ENCODE peak calls at places on chromosomes 6 and 20, in four cellular contexts. Q, T, Z and J are unnamed samples.

GRCh38 chr6:36852481-36853147 is 13.4 kb upstream of the CPNE5 start:
- DNase-seq in Z (no peak), Q (peak; percentile 68), T (peak; percentile 45), J (no peak)

GRCh38 chr6:118296129-118296852 is 251.8 kb upstream of the PLN start:
- DNase-seq in Q (no peak), Z (no peak), T (no peak), J (no peak)

GRCh38 chr6:144311361-144311760 is 26.2 kb downstream of the UTRN start:
- DNase-seq in T (no peak), Q (no peak), Z (no peak), J (no peak)

GRCh38 chr20:45896641-45897161 is 5.6 kb downstream of the CTSA start:
- DNase-seq in Z (no peak), Q (no peak), T (no peak), J (no peak)

GRCh38 chr6:141107562-141108160 is 1025.1 kb upstream of the GJE1 start:
- DNase-seq in Q (no peak), T (peak; percentile 42), Z (no peak), J (peak; percentile 43)

GRCh38 chr20:62823688-62824475 is 7.0 kb downstream of the COL9A3 start:
- DNase-seq in Z (peak; percentile 72), Q (no peak), T (no peak), J (no peak)

GRCh38 chr6:124119591-124119990 is 315.9 kb downstream of the NKAIN2 start:
- DNase-seq in T (no peak), Q (no peak), Z (peak; percentile 73), J (no peak)

GRCh38 chr20:45113865-45114264 is 1.1 kb downstream of the WFDC5 start:
- DNase-seq in Z (no peak), Q (no peak), T (no peak), J (no peak)

GRCh38 chr6:47376930-47377329 is 67.2 kb upstream of the TNFRSF21 start:
- DNase-seq in T (no peak), Z (no peak), Q (no peak), J (no peak)

GRCh38 chr6:162871966-162872365 is 144.2 kb downstream of the PACRG start:
- DNase-seq in T (no peak), Z (no peak), Q (no peak), J (no peak)

GRCh38 chr6:126682440-126682839 is 342.5 kb downstream of the CENPW start:
- DNase-seq in Z (no peak), Q (no peak), T (no peak), J (no peak)

GRCh38 chr6:143600821-143601220 is 76.9 kb upstream of the PHACTR2 start:
- DNase-seq in Z (no peak), Q (no peak), T (no peak), J (no peak)

GRCh38 chr20:10430000-10430466 is 4.0 kb downstream of the MKKS start:
- DNase-seq in Z (no peak), Q (no peak), T (peak; percentile 41), J (no peak)

GRCh38 chr6:56483929-56484328 is 158.8 kb downstream of the DST start:
- DNase-seq in T (no peak), Q (no peak), Z (no peak), J (no peak)

GRCh38 chr6:38786486-38786885 is 71.4 kb downstream of the DNAH8 start:
- DNase-seq in Z (no peak), Q (no peak), T (no peak), J (no peak)

GRCh38 chr6:80434951-80435350 is 328.5 kb downstream of the BCKDHB start:
- DNase-seq in Q (no peak), Z (no peak), T (no peak), J (no peak)

GRCh38 chr6:144244688-144245087 is 40.4 kb upstream of the UTRN start:
- DNase-seq in Q (no peak), Z (no peak), T (no peak), J (no peak)

GRCh38 chr6:32972353-32973143 is 4.2 kb downstream of the BRD2 start:
- DNase-seq in Z (peak; percentile 70), T (no peak), Q (peak; percentile 37), J (no peak)

GRCh38 chr20:2118783-2119182 is 17.2 kb downstream of the STK35 start:
- DNase-seq in Z (no peak), Q (no peak), T (peak; percentile 58), J (no peak)

GRCh38 chr6:17169291-17169690 is 67.4 kb downstream of the STMND1 start:
- DNase-seq in T (no peak), Z (no peak), Q (no peak), J (no peak)

GRCh38 chr6:137666202-137666774 is 172.1 kb upstream of the OLIG3 start:
- DNase-seq in Z (no peak), Q (no peak), T (no peak), J (no peak)

GRCh38 chr6:166750125-166750793 is 123.2 kb upstream of the RPS6KA2 start:
- DNase-seq in Q (no peak), Z (peak; percentile 34), T (no peak), J (no peak)

GRCh38 chr6:55130806-55131324 is 43.5 kb upstream of the HCRTR2 start:
- DNase-seq in T (no peak), Z (no peak), Q (no peak), J (no peak)

GRCh38 chr6:30880563-30881252 is 3.6 kb upstream of the DDR1 start:
- DNase-seq in T (no peak), Z (peak; percentile 98), Q (no peak), J (no peak)

GRCh38 chr20:47304287-47304686 is 52.2 kb downstream of the ZMYND8 start:
- DNase-seq in Q (peak; percentile 60), Z (no peak), T (no peak), J (no peak)

GRCh38 chr20:49664914-49665313 is 48.8 kb downstream of the B4GALT5 start:
- DNase-seq in Z (no peak), T (no peak), Q (no peak), J (no peak)

GRCh38 chr6:109397020-109397419 is 14.8 kb upstream of the CD164 start:
- DNase-seq in Q (no peak), T (no peak), Z (no peak), J (no peak)

GRCh38 chr6:110859335-110859792 is 15.2 kb upstream of the AMD1 start:
- DNase-seq in T (no peak), Z (no peak), Q (no peak), J (no peak)

GRCh38 chr6:65469650-65470049 is 237.4 kb downstream of the EYS start:
- DNase-seq in T (no peak), Z (no peak), Q (no peak), J (no peak)

GRCh38 chr6:129893513-129894098 is 32.5 kb upstream of the TMEM244 start:
- DNase-seq in Z (no peak), T (no peak), Q (peak; percentile 9), J (no peak)

GRCh38 chr6:159865226-159865920 is 25.4 kb upstream of the MAS1 start:
- DNase-seq in T (no peak), Q (no peak), Z (no peak), J (no peak)

DNA sequence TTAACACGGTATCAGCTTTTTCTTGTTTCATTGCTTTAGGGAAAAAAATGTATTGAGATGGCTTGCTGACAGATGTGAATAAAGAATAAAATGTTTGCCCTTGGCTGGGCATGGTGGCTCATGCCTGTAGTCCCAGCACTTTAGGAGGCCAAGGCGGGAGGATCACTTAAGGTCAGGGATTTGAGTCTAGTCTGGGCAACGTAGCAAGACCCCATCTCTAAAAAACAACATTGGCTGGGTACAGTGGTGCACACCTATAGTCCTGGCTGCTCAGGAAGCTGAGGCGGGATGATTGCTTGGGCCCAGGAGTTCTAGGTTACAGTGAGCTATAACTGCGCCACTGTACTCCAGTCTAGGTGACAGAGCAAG is 42.2 kb downstream of the TULP4 start:
- DNase-seq in T (no peak), Q (no peak), Z (no peak), J (no peak)
- H3K4me1 ChIP-seq in T (no peaks in the 10 kb centered on the region), Q (no peaks in the 10 kb centered on the region), Z (peaks cover 7% of the 10 kb centered on the region), J (no peaks in the 10 kb centered on the region)

GRCh38 chr6:50842446-50842845 is 23.8 kb downstream of the TFAP2B start:
- DNase-seq in T (no peak), Z (no peak), Q (no peak), J (no peak)

GRCh38 chr6:50840112-50840813 is 21.6 kb downstream of the TFAP2B start:
- DNase-seq in Q (no peak), T (no peak), Z (no peak), J (no peak)

GRCh38 chr6:50840814-50841192 is 22.1 kb downstream of the TFAP2B start:
- DNase-seq in Q (no peak), Z (peak; percentile 72), T (no peak), J (no peak)

GRCh38 chr6:50843842-50844241 is 25.2 kb downstream of the TFAP2B start:
- DNase-seq in Z (peak; percentile 92), Q (no peak), T (no peak), J (no peak)

GRCh38 chr6:50842861-50843384 is 24.3 kb downstream of the TFAP2B start:
- DNase-seq in Q (no peak), T (no peak), Z (peak; percentile 65), J (no peak)
- TF ChIP-seq EZH2 in Q (no peak), T (no peak), Z (peak; percentile 89), J (no peak)

GRCh38 chr20:53866787-53867740 is 203.3 kb downstream of the BCAS1 start:
- DNase-seq in Q (no peak), T (peak; percentile 63), Z (peak; percentile 55), J (no peak)
- H3K4me1 ChIP-seq in Q (peaks cover 74% of the 10 kb centered on the region), T (peaks cover 75% of the 10 kb centered on the region), Z (peaks cover 68% of the 10 kb centered on the region), J (peaks cover 31% of the 10 kb centered on the region)

GRCh38 chr6:1600063-1600763 is 9.5 kb upstream of the FOXC1 start:
- DNase-seq in Q (no peak), T (no peak), Z (no peak), J (no peak)

GRCh38 chr6:1602356-1602713 is 7.4 kb upstream of the FOXC1 start:
- DNase-seq in Q (no peak), T (no peak), Z (no peak), J (no peak)

GRCh38 chr6:1600764-1601615 is 8.7 kb upstream of the FOXC1 start:
- DNase-seq in Z (no peak), Q (no peak), T (no peak), J (no peak)

GRCh38 chr6:1603708-1604346 is 5.9 kb upstream of the FOXC1 start:
- DNase-seq in T (no peak), Z (peak; percentile 85), Q (no peak), J (no peak)

DNA sequence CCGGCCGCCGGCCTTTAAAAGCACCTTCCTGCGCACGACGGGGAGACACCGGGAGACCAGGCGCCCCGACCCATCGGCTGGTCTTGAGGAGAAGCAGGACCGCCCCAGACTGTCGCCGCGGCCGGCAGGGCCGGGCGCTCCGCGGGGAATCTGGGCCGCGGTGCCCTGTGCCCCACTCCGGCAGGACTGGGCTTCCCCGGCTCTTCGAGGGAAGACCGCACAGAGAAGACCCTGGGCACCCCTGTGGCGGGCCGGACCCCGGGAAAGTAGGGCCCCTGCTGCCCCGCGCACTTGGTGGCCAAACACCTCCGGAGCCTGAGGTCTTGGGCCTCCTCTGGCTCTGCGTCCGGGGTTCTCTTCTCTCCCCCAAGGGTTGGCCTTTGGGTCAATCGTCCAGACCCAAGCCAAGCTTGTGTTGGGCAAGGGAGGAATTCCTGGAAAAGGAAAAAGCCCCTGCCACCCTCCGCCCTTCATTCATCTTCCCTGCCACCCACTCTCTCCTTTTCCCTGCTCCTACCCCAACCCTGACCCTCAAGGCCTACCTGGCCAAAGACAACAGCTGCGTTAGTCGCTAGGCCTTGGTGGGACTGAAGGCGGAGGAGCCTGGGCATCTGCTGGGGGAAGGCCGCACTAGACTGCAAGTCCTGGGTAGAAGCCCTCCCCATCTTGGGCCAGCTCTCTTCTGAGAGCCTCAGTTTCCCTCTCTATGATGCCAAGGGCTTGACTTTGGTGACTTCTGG is 7.9 kb upstream of the FOXC1 start:
- DNase-seq in T (no peak), Z (no peak), Q (no peak), J (no peak)
- TF ChIP-seq EZH2 in T (no peak), Z (no peak), Q (no peak), J (no peak)